ENCODE peak calls at places on chromosome 15, in four cellular contexts. G is cardiac muscle cell; L is transverse colon; B is CD8-positive, alpha-beta T cell. D is an unnamed sample.

GRCh38 chr15:67149068-67149841 is 83.9 kb downstream of the SMAD3 start:
- DNase-seq in G (no peak), B (no peak), L (no peak), D (no peak)

GRCh38 chr15:66760968-66761722 is 59.1 kb downstream of the SMAD6 start:
- DNase-seq in L (no peak), B (no peak), G (peak; percentile 85), D (peak; percentile 54)

GRCh38 chr15:31557899-31558298 is 231.3 kb downstream of the KLF13 start:
- DNase-seq in L (no peak), B (no peak), G (no peak), D (no peak)

GRCh38 chr15:48385431-48385830 is 54.2 kb downstream of the DUT start:
- DNase-seq in G (peak; percentile 54), L (no peak), B (no peak), D (no peak)

GRCh38 chr15:40043927-40044716 is 5.1 kb upstream of the SRP14 start:
- DNase-seq in L (no peak), B (no peak), G (no peak), D (no peak)

GRCh38 chr15:20346082-20346805 is 195.4 kb downstream of the GOLGA6L6 start:
- DNase-seq in L (no peak), G (no peak), B (no peak), D (peak; percentile 43)

GRCh38 chr15:49697121-49697520 is 76.3 kb downstream of the DTWD1 start:
- DNase-seq in B (no peak), G (no peak), L (no peak), D (no peak)

GRCh38 chr15:66170042-66170441 is 83.5 kb downstream of the MEGF11 start:
- DNase-seq in L (no peak), B (no peak), G (no peak), D (no peak)

GRCh38 chr15:38651328-38652038 is 86.9 kb upstream of the RASGRP1 start:
- DNase-seq in L (peak; percentile 15), G (no peak), B (peak; percentile 76), D (peak; percentile 59)

GRCh38 chr15:64017082-64017588 is 29.1 kb downstream of the DAPK2 start:
- DNase-seq in G (no peak), L (no peak), B (no peak), D (no peak)

GRCh38 chr15:88799341-88799740 is 3.9 kb upstream of the ACAN start:
- DNase-seq in L (no peak), G (no peak), B (no peak), D (no peak)

GRCh38 chr15:55627730-55628368 is 39.7 kb upstream of the PYGO1 start:
- DNase-seq in B (no peak), L (no peak), G (peak; percentile 90), D (no peak)

GRCh38 chr15:79380755-79381499 is 51.2 kb upstream of the MINAR1 start:
- DNase-seq in B (peak; percentile 71), L (peak; percentile 76), G (peak; percentile 84), D (peak; percentile 81)

DNA sequence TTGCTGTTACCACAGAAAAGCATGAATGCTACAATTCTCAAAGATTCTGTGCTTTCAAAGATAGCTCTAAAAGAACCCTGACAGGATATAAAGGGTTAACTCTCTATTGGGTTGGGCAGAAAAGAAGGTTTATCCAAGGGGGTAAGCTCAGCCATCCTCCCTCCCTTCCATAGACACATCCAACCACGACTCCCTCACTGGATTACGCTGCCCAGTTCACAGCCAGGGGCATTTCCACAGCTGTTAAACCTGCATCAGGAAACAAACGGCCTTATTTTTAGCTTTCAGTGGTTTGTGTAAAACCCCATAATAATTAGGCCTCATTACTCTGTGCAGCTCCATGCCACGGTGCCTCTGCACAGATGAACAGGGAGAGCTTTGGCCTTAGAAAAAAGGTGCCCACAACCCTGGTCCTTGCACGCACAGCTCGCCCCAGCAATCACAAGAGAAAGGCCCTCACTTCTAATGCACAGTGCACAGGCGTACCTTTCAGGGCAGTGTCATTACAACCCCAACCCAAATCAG is 110.6 kb downstream of the GABRB3 start:
- DNase-seq in B (no peak), L (no peak), G (no peak), D (no peak)
- H3K9me3 ChIP-seq in B (no peaks in the 10 kb centered on the region), L (no peaks in the 10 kb centered on the region), G (no peaks in the 10 kb centered on the region), D (no peaks in the 10 kb centered on the region)

GRCh38 chr15:60392601-60392985 is 5.2 kb downstream of the ANXA2 start:
- DNase-seq in B (no peak), L (peak; percentile 23), G (peak; percentile 82), D (no peak)

GRCh38 chr15:60389261-60390077 is 8.3 kb downstream of the ANXA2 start:
- DNase-seq in B (peak; percentile 32), G (no peak), L (no peak), D (no peak)

GRCh38 chr15:60390231-60390630 is 7.6 kb downstream of the ANXA2 start:
- DNase-seq in G (no peak), B (no peak), L (no peak), D (no peak)

GRCh38 chr15:60391722-60392340 is 6.0 kb downstream of the ANXA2 start:
- DNase-seq in G (no peak), B (no peak), L (peak; percentile 21), D (no peak)

GRCh38 chr15:60390931-60391501 is 6.8 kb downstream of the ANXA2 start:
- DNase-seq in B (no peak), L (peak; percentile 70), G (peak; percentile 91), D (no peak)
- H3K27ac ChIP-seq in B (no peak overlapping the region), L (peak overlapping the region; percentile 99), G (no peak overlapping the region), D (peak overlapping the region; percentile 100)

GRCh38 chr15:73359653-73360052 is 9.1 kb downstream of the HCN4 start:
- DNase-seq in B (no peak), L (no peak), G (no peak), D (no peak)
- H3K9me3 ChIP-seq in B (no peaks in the 10 kb centered on the region), L (no peaks in the 10 kb centered on the region), G (no peaks in the 10 kb centered on the region), D (no peaks in the 10 kb centered on the region)

GRCh38 chr15:74784854-74785715 is 3.2 kb downstream of the CSK start:
- DNase-seq in L (no peak), G (no peak), B (peak; percentile 46), D (no peak)
- H3K27ac ChIP-seq in L (peak overlapping the region; percentile 92), G (no peak overlapping the region), B (peak overlapping the region; percentile 84), D (peak overlapping the region; percentile 84)

GRCh38 chr15:25019434-25019833 is 64.6 kb downstream of the SNRPN start:
- DNase-seq in B (no peak), G (no peak), L (no peak), D (no peak)
- H3K9me3 ChIP-seq in B (peaks cover 27% of the 10 kb centered on the region), G (no peaks in the 10 kb centered on the region), L (peaks cover 30% of the 10 kb centered on the region), D (peaks cover 33% of the 10 kb centered on the region)

GRCh38 chr15:100720406-100720967 is 118.1 kb downstream of the ASB7 start:
- DNase-seq in L (no peak), B (no peak), G (no peak), D (no peak)
- H3K27ac ChIP-seq in L (peak overlapping the region; percentile 76), B (no peak overlapping the region), G (no peak overlapping the region), D (no peak overlapping the region)

GRCh38 chr15:94579261-94579660 is 347.9 kb downstream of the MCTP2 start:
- DNase-seq in L (no peak), G (no peak), B (no peak), D (no peak)

GRCh38 chr15:94584833-94585244 is 353.5 kb downstream of the MCTP2 start:
- DNase-seq in G (peak; percentile 57), B (peak; percentile 57), L (no peak), D (no peak)

GRCh38 chr15:94576889-94577533 is 345.6 kb downstream of the MCTP2 start:
- DNase-seq in L (peak; percentile 10), B (peak; percentile 22), G (peak; percentile 20), D (no peak)

GRCh38 chr15:94582368-94582767 is 351.0 kb downstream of the MCTP2 start:
- DNase-seq in G (peak; percentile 52), B (no peak), L (no peak), D (no peak)

DNA sequence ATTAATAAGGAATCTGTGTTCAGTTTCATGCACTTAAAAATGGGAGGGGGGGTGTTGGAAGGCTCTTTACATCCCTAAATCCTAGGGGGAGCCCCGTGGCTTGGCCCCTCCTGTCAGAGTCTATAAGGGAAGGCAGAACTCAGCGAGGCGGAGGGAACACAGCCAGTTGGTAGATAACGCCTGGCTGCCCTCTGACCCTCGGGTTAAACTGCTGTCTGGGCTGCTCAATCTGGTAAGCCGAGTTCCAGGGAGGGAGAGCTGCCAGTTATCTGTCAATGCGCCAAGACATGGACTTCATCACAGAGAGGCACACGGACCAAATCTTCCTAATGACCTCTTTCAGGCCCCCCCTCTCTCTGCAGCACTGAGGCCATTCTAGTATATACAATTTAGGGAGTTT is 348.8 kb downstream of the MCTP2 start:
- DNase-seq in B (no peak), G (no peak), L (no peak), D (no peak)
- H3K9me3 ChIP-seq in B (no peaks in the 10 kb centered on the region), G (no peaks in the 10 kb centered on the region), L (no peaks in the 10 kb centered on the region), D (no peaks in the 10 kb centered on the region)

GRCh38 chr15:99574048-99574447 is 8.3 kb downstream of the MEF2A start:
- DNase-seq in L (no peak), G (no peak), B (no peak), D (no peak)
- H3K27ac ChIP-seq in L (no peak overlapping the region), G (no peak overlapping the region), B (no peak overlapping the region), D (no peak overlapping the region)

DNA sequence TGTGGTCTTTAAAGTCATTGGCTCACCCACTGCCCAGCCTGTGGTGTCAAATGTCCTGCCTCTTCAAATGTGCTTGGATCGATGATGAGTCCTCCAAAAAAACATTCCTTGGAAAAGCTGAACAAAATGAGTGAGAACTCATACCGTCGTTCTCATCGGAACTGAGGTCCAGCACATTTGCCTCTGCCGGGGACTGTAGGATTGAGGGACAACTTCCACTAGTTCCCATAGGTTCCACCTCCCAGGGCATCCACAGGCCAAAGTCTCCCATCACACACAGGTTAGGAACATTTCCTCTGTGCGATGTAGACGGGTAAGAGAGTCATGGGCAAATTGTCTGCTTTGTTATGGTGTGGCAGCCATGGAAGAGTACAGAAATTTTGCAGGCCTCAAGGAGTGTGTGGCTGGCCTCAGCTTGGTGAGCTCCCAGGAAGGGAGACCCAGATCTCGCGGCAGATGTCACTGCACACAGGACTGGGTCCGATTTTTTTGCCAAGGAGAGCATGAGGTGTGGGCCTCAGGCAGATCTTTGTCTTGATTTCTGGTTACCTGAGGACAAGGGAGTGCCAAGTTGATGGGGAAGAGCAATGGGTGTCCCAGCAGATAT is 115.7 kb downstream of the SNRPN start:
- DNase-seq in B (no peak), G (no peak), L (no peak), D (no peak)
- H3K9me3 ChIP-seq in B (peaks cover 98% of the 10 kb centered on the region), G (peaks cover 30% of the 10 kb centered on the region), L (peaks cover 84% of the 10 kb centered on the region), D (peaks cover 100% of the 10 kb centered on the region)

GRCh38 chr15:68364660-68365035 is 67.3 kb downstream of the ITGA11 start:
- DNase-seq in L (no peak), B (no peak), G (no peak), D (no peak)
- H3K27ac ChIP-seq in L (no peak overlapping the region), B (no peak overlapping the region), G (no peak overlapping the region), D (no peak overlapping the region)